ENCODE peak calls at places on chromosomes 12 and 14, in six cellular contexts. G, W, R, E, B and H are unnamed samples.

GRCh38 chr12:3897400-3897910 is 24.3 kb upstream of the PARP11 start:
- DNase-seq in G (no peak), W (no peak), R (no peak), E (no peak), B (no peak), H (no peak)

GRCh38 chr12:54009171-54010052 is 627 bp downstream of the HOXC8 start:
- DNase-seq in G (no peak), W (peak), R (no peak), E (no peak), B (no peak), H (no peak)

GRCh38 chr12:117854339-117855012 is 114.3 kb downstream of the KSR2 start:
- DNase-seq in G (peak), W (peak), R (peak), E (no peak), B (no peak), H (no peak)

GRCh38 chr14:75222208-75222701 is 45.8 kb upstream of the TMED10 start:
- DNase-seq in G (no peak), W (peak), R (peak), E (peak), B (no peak), H (peak)

GRCh38 chr12:121580959-121581680 is at the start of gene KDM2B:
- DNase-seq in G (peak), W (peak), R (peak), E (peak), B (peak), H (no peak)

GRCh38 chr14:72679106-72679505 is 214.8 kb downstream of the DPF3 start:
- DNase-seq in G (peak), W (peak), R (no peak), E (no peak), B (no peak), H (no peak)

GRCh38 chr14:94113490-94113889 is 3.0 kb downstream of the IFI27 start:
- DNase-seq in G (no peak), W (no peak), R (no peak), E (peak), B (no peak), H (no peak)

GRCh38 chr14:31543969-31544799 is 17.0 kb upstream of the NUBPL start:
- DNase-seq in G (no peak), W (no peak), R (peak), E (no peak), B (no peak), H (no peak)

GRCh38 chr14:84209021-84209420 is 1320.9 kb upstream of the FLRT2 start:
- DNase-seq in G (no peak), W (no peak), R (no peak), E (no peak), B (no peak), H (no peak)

GRCh38 chr12:57894577-57895292 is 46.6 kb upstream of the ATP23 start:
- DNase-seq in G (no peak), W (no peak), R (peak), E (no peak), B (no peak), H (no peak)

GRCh38 chr14:106268013-106268727 is 741.8 kb downstream of the TMEM121 start:
- DNase-seq in G (no peak), W (no peak), R (peak), E (no peak), B (no peak), H (no peak)

GRCh38 chr12:57869919-57870318 is 23.4 kb upstream of the CTDSP2 start:
- DNase-seq in G (no peak), W (peak), R (no peak), E (no peak), B (no peak), H (no peak)

GRCh38 chr12:105084251-105085250 is at the start of gene ALDH1L2:
- DNase-seq in G (peak), W (peak), R (no peak), E (peak), B (peak), H (peak)

GRCh38 chr14:63565448-63565847 is 22.3 kb upstream of the PPP2R5E start:
- DNase-seq in G (no peak), W (no peak), R (no peak), E (no peak), B (no peak), H (no peak)

GRCh38 chr14:95489163-95489887 is 27.1 kb downstream of the SYNE3 start:
- DNase-seq in G (no peak), W (no peak), R (peak), E (no peak), B (peak), H (no peak)

GRCh38 chr12:107917912-107918800 is 143.7 kb downstream of the ASCL4 start:
- DNase-seq in G (no peak), W (no peak), R (peak), E (no peak), B (no peak), H (no peak)

GRCh38 chr14:91418387-91419043 is 895 bp upstream of the CCDC88C start:
- DNase-seq in G (peak), W (peak), R (peak), E (no peak), B (peak), H (no peak)

DNA sequence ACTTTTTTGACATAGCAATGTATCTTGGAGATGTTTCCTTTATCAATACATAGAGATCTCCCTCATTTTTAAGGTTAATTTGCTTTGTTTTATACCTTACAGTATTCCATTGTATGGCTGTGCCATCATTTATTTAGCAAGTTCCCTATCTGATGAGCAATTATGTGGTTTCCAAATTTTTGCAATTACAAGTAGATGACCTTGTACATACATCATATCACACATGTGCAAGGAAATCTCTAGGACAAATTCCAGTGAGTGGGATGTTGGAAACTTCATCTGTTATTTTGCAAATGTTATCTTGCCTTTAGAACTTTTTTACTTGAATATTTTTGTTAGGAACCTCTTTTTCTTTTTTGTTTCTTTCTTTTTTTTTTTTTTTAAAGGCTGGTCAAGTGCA is 49.7 kb downstream of the DRAM1 start:
- DNase-seq in G (no peak), W (no peak), R (no peak), E (no peak), B (no peak), H (peak)
- H3K27ac ChIP-seq in G (no peak), W (peak), R (no peak), E (no peak), B (no peak), H (peak)

GRCh38 chr14:104436741-104437701 is 142.5 kb upstream of the C14orf180 start:
- DNase-seq in G (no peak), W (peak), R (no peak), E (no peak), B (no peak), H (no peak)
- H3K27ac ChIP-seq in G (peak), W (no peak), R (no peak), E (no peak), B (peak), H (no peak)

GRCh38 chr14:65377576-65377975 is 35.0 kb upstream of the FUT8 start:
- DNase-seq in G (no peak), W (no peak), R (no peak), E (no peak), B (no peak), H (no peak)
- H3K27ac ChIP-seq in G (no peak), W (no peak), R (no peak), E (no peak), B (no peak), H (no peak)

DNA sequence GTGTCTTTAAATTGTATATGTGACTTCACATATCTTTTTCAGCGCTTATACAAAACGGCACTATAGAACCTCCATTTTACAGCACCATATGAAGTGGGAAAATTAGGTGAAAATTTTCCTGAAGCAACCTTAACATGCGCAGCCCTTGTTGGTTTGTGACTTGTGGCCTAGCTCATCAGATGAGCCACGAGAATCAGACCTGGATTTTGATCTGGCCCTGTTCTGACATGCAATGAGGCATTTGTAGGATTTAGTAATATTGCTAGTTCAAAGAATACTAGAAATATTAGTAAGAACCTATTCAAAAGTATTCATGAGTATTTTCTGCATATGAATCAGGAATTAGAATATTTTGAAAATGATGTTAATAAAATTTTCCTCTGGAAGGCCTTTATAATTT is 2.9 kb downstream of the CDKN1B start:
- DNase-seq in G (no peak), W (no peak), R (no peak), E (no peak), B (no peak), H (no peak)
- H3K27ac ChIP-seq in G (peak), W (peak), R (peak), E (peak), B (peak), H (no peak)